ENCODE peak calls at places on chromosome 18, in five cellular contexts. C, N, P, M and B are unnamed samples.

GRCh38 chr18:59395226-59396175 is 36.4 kb upstream of the LMAN1 start:
- DNase-seq in N (no peak), P (no peak), M (no peak), C (no peak), B (no peak)

GRCh38 chr18:62828852-62829251 is 113.5 kb downstream of the PHLPP1 start:
- DNase-seq in C (no peak), M (no peak), N (no peak), P (no peak), B (no peak)

GRCh38 chr18:52334896-52335295 is 5.1 kb upstream of the DCC start:
- DNase-seq in N (no peak), C (no peak), M (no peak), P (no peak), B (no peak)

GRCh38 chr18:49123431-49123830 is 172.7 kb upstream of the SMAD7 start:
- DNase-seq in N (no peak), M (no peak), C (no peak), P (no peak), B (no peak)

GRCh38 chr18:34661464-34662087 is 48.5 kb upstream of the DTNA start:
- DNase-seq in N (no peak), M (peak), P (no peak), C (no peak), B (no peak)

GRCh38 chr18:48328473-48329205 is 80.5 kb downstream of the ZBTB7C start:
- DNase-seq in C (no peak), M (no peak), P (no peak), N (peak), B (no peak)

GRCh38 chr18:58540381-58540943 is 88.4 kb downstream of the ALPK2 start:
- DNase-seq in M (no peak), N (no peak), C (no peak), P (no peak), B (no peak)

GRCh38 chr18:55251186-55251995 is 292.1 kb upstream of the CCDC68 start:
- DNase-seq in M (no peak), P (no peak), N (no peak), C (no peak), B (no peak)

GRCh38 chr18:37754141-37754540 is 188.5 kb upstream of the CELF4 start:
- DNase-seq in C (no peak), M (no peak), P (no peak), N (no peak), B (no peak)

GRCh38 chr18:75201936-75202335 is 7.0 kb downstream of the PTGR3 start:
- DNase-seq in C (no peak), P (peak), M (no peak), N (no peak), B (peak)

GRCh38 chr18:10033038-10033437 is 119.2 kb downstream of the VAPA start:
- DNase-seq in P (no peak), M (no peak), C (no peak), N (no peak), B (no peak)

GRCh38 chr18:28606686-28607085 is 429.8 kb upstream of the CDH2 start:
- DNase-seq in C (no peak), P (no peak), M (no peak), N (no peak), B (no peak)

GRCh38 chr18:75363446-75364225 is 63.9 kb downstream of the SMIM21 start:
- DNase-seq in C (no peak), M (no peak), P (no peak), N (no peak), B (no peak)

GRCh38 chr18:14962626-14963025 is 214.7 kb downstream of the ANKRD30B start:
- DNase-seq in N (no peak), M (no peak), C (no peak), P (no peak), B (no peak)

GRCh38 chr18:48819276-48819675 is 131.5 kb downstream of the SMAD7 start:
- DNase-seq in N (peak), P (peak), M (no peak), C (no peak), B (no peak)

GRCh38 chr18:62659698-62660097 is 55.6 kb upstream of the PHLPP1 start:
- DNase-seq in P (no peak), N (no peak), M (no peak), C (no peak), B (no peak)

GRCh38 chr18:76459687-76460350 is 35.2 kb downstream of the ZNF516 start:
- DNase-seq in C (peak), M (no peak), N (peak), P (no peak), B (peak)

GRCh38 chr18:55356815-55357214 is 231.2 kb downstream of the TCF4 start:
- DNase-seq in P (no peak), M (no peak), N (no peak), C (no peak), B (no peak)

GRCh38 chr18:48330016-48330991 is 78.9 kb downstream of the ZBTB7C start:
- DNase-seq in C (no peak), M (no peak), N (peak), P (no peak), B (peak)

GRCh38 chr18:9426753-9427152 is 48.6 kb upstream of the RALBP1 start:
- DNase-seq in N (no peak), M (no peak), P (no peak), C (no peak), B (no peak)

GRCh38 chr18:59416818-59417217 is 57.8 kb upstream of the LMAN1 start:
- DNase-seq in M (no peak), N (no peak), C (no peak), P (no peak), B (no peak)

DNA sequence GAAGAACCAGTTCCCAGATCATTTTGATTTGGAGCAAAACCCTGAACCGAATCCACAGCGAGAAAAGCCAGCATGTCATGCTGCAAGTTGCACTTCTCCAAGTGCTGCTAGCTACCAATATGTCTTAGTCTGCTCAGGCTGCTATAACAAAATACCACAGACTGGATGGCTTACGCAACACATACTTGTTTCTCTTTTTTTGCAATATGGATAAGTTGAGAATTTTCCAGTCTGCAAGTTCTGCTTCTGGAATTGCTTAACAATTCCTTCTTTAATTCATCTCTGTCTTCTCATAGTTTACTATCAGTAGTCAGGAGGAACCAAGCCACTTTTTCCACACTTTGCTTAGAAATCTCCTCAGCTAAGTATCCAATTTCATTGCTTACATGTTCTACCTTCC is 105.9 kb upstream of the RBBP8 start:
- DNase-seq in M (peak), N (no peak), C (no peak), P (no peak), B (no peak)
- TF ChIP-seq CTCF in M (no peak), N (no peak), C (no peak), P (no peak), B (no peak)

DNA sequence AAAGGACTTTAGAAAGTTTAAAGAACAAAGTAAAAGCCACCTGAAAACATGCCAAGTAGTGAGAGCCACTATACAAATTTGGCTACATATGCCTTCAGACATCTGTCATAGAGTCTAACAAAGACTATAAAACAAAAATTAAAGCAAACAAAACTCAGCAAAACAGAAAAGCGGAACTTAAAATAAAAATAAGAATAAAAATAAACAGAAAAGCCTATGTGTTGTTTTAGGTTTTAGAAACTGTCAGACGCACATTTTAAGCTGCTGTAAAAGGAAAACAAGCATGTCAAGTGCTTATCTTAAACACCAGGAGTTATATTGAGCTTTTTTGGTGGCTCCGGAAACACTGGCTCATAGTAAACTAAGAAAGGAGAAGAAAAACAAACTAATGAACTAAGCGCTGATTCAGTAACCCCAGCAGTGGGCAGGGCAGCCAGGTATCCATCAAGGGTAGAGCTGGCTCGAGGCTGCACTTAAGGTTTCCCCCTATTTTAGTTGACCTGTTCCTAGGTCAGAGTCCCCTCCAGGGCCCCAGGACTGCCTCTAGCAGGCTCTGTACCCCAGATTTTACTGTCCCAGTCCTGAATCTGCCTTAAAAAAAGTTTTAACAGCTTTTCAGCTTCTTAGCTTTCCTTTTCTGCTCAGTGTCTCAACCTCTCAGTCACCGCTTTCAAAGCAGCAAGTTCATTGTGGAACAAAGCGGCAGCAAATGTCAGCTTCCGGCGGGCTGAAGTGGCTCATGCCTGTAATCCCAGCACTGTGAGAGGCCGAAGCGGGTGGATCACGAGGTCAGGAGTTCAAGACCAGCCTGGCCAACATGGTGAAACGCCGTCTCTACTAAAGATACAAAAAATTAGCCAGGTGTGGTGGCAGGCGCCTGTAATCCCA is 15.3 kb upstream of the RMC1 start:
- DNase-seq in P (no peak), N (no peak), C (no peak), M (no peak), B (peak)
- TF ChIP-seq POLR2A in P (no peak), N (no peak), C (no peak), M (no peak), B (no peak)

GRCh38 chr18:5603153-5603552 is 59.4 kb upstream of the EPB41L3 start:
- DNase-seq in N (no peak), M (no peak), P (no peak), C (no peak), B (no peak)

GRCh38 chr18:5601188-5601624 is 57.4 kb upstream of the EPB41L3 start:
- DNase-seq in C (no peak), P (no peak), M (no peak), N (no peak), B (no peak)

GRCh38 chr18:5596585-5596984 is 52.8 kb upstream of the EPB41L3 start:
- DNase-seq in M (no peak), C (no peak), N (no peak), P (no peak), B (no peak)

GRCh38 chr18:5604778-5605177 is 61.0 kb upstream of the EPB41L3 start:
- DNase-seq in N (no peak), C (no peak), P (no peak), M (no peak), B (no peak)

GRCh38 chr18:5600376-5601071 is 56.7 kb upstream of the EPB41L3 start:
- DNase-seq in N (no peak), M (peak), C (no peak), P (no peak), B (no peak)
- TF ChIP-seq CTCF in N (peak), M (no peak), C (no peak), P (peak), B (peak)

GRCh38 chr18:3451166-3451988 is 1.4 kb downstream of the TGIF1 start:
- DNase-seq in C (peak), M (peak), P (peak), N (peak), B (peak)
- TF ChIP-seq POLR2A in C (peak), M (peak), P (peak), N (peak), B (peak)